ENCODE peak calls at places on chromosomes 3 and 15, in eight cellular contexts. One of them, this sample, is unnamed.

GRCh38 chr3:110849060-110849459 is 222.6 kb upstream of the NECTIN3 start:
- DNase-seq in heart right ventricle: no peak
- DNase-seq in GM20000: no peak
- DNase-seq in ovary: no peak
- DNase-seq in A549: no peak
- DNase-seq in GM23338: no peak
- DNase-seq in BJ: no peak
- DNase-seq in GM10248: no peak
- DNase-seq in this sample: no peak

GRCh38 chr3:175518459-175518858 is 659.3 kb downstream of the NAALADL2 start:
- DNase-seq in heart right ventricle: no peak
- DNase-seq in A549: no peak
- DNase-seq in ovary: no peak
- DNase-seq in GM20000: no peak
- DNase-seq in BJ: no peak
- DNase-seq in GM10248: no peak
- DNase-seq in GM23338: no peak
- DNase-seq in this sample: no peak

GRCh38 chr3:106299300-106300098 is 430.7 kb upstream of the CBLB start:
- DNase-seq in GM23338: no peak
- DNase-seq in GM10248: peak; percentile 15
- DNase-seq in BJ: no peak
- DNase-seq in A549: peak; percentile 9
- DNase-seq in ovary: no peak
- DNase-seq in GM20000: peak; percentile 19
- DNase-seq in heart right ventricle: no peak
- DNase-seq in this sample: no peak

GRCh38 chr15:95701410-95701809 is 629.1 kb upstream of the NR2F2 start:
- DNase-seq in GM20000: no peak
- DNase-seq in heart right ventricle: no peak
- DNase-seq in ovary: no peak
- DNase-seq in GM10248: no peak
- DNase-seq in BJ: no peak
- DNase-seq in GM23338: no peak
- DNase-seq in A549: no peak
- DNase-seq in this sample: no peak

GRCh38 chr3:127072971-127073851 is 90.3 kb downstream of the PLXNA1 start:
- DNase-seq in ovary: no peak
- DNase-seq in A549: no peak
- DNase-seq in heart right ventricle: no peak
- DNase-seq in GM20000: no peak
- DNase-seq in BJ: no peak
- DNase-seq in GM23338: no peak
- DNase-seq in GM10248: no peak
- DNase-seq in this sample: no peak

GRCh38 chr3:31530039-31530983 is 2.4 kb upstream of the STT3B start:
- DNase-seq in BJ: no peak
- DNase-seq in A549: no peak
- DNase-seq in GM10248: no peak
- DNase-seq in GM23338: no peak
- DNase-seq in ovary: no peak
- DNase-seq in heart right ventricle: no peak
- DNase-seq in GM20000: no peak
- DNase-seq in this sample: no peak

GRCh38 chr3:101744811-101745210 is 20.4 kb downstream of the CEP97 start:
- DNase-seq in GM20000: no peak
- DNase-seq in BJ: no peak
- DNase-seq in heart right ventricle: no peak
- DNase-seq in GM23338: no peak
- DNase-seq in A549: no peak
- DNase-seq in ovary: no peak
- DNase-seq in GM10248: no peak
- DNase-seq in this sample: no peak

GRCh38 chr3:43863966-43864933 is 173.5 kb downstream of the ABHD5 start:
- DNase-seq in heart right ventricle: no peak
- DNase-seq in BJ: no peak
- DNase-seq in ovary: no peak
- DNase-seq in GM10248: no peak
- DNase-seq in GM23338: no peak
- DNase-seq in GM20000: no peak
- DNase-seq in A549: no peak
- DNase-seq in this sample: no peak

GRCh38 chr15:77033729-77034619 is 36.9 kb downstream of the TSPAN3 start:
- DNase-seq in ovary: peak; percentile 12
- DNase-seq in heart right ventricle: no peak
- DNase-seq in GM23338: no peak
- DNase-seq in GM20000: peak; percentile 11
- DNase-seq in BJ: no peak
- DNase-seq in A549: no peak
- DNase-seq in GM10248: no peak
- DNase-seq in this sample: peak; percentile 10

GRCh38 chr3:104281713-104282112 is 1085.0 kb upstream of the ALCAM start:
- DNase-seq in GM20000: no peak
- DNase-seq in ovary: no peak
- DNase-seq in A549: no peak
- DNase-seq in heart right ventricle: no peak
- DNase-seq in GM10248: no peak
- DNase-seq in BJ: no peak
- DNase-seq in GM23338: no peak
- DNase-seq in this sample: no peak

GRCh38 chr3:43004282-43004681 is 25.2 kb downstream of the GASK1A start:
- DNase-seq in GM23338: no peak
- DNase-seq in ovary: no peak
- DNase-seq in A549: no peak
- DNase-seq in GM20000: no peak
- DNase-seq in BJ: peak; percentile 14
- DNase-seq in GM10248: no peak
- DNase-seq in heart right ventricle: no peak
- DNase-seq in this sample: no peak

GRCh38 chr15:89361451-89362202 is 27.0 kb upstream of the POLG start:
- DNase-seq in GM20000: peak; percentile 90
- DNase-seq in heart right ventricle: peak; percentile 61
- DNase-seq in GM23338: peak; percentile 93
- DNase-seq in ovary: peak; percentile 70
- DNase-seq in GM10248: peak; percentile 82
- DNase-seq in BJ: no peak
- DNase-seq in A549: peak; percentile 66
- DNase-seq in this sample: peak; percentile 89

GRCh38 chr3:22377421-22377820 is 626.4 kb upstream of the ZNF385D start:
- DNase-seq in A549: no peak
- DNase-seq in ovary: no peak
- DNase-seq in GM20000: no peak
- DNase-seq in BJ: no peak
- DNase-seq in heart right ventricle: no peak
- DNase-seq in GM23338: no peak
- DNase-seq in GM10248: no peak
- DNase-seq in this sample: no peak

GRCh38 chr3:81638480-81638879 is 123.0 kb downstream of the GBE1 start:
- DNase-seq in GM23338: no peak
- DNase-seq in heart right ventricle: no peak
- DNase-seq in ovary: no peak
- DNase-seq in A549: no peak
- DNase-seq in BJ: no peak
- DNase-seq in GM10248: no peak
- DNase-seq in GM20000: no peak
- DNase-seq in this sample: no peak

GRCh38 chr3:81645248-81645647 is 116.2 kb downstream of the GBE1 start:
- DNase-seq in GM10248: no peak
- DNase-seq in heart right ventricle: no peak
- DNase-seq in GM23338: no peak
- DNase-seq in A549: no peak
- DNase-seq in BJ: no peak
- DNase-seq in ovary: no peak
- DNase-seq in GM20000: no peak
- DNase-seq in this sample: no peak

DNA sequence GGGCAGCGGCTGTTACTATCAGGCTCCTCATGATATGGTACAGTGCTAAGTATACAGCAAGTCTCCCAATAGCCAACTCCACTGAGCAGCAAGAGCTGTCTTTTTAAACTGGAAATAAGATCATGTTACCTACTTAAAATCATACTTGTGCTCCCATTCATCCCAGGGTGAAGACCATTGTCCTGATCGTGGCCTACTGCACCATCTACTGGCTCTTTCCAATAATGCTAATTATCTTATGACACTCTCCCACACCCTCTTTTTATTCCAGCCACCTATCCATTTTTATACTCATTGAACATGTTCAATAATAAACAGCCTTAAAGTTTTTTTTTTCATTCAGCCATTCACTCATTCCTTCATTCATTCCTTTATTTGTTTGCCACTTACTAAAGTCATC is 117.7 kb downstream of the GBE1 start:
- DNase-seq in heart right ventricle: no peak
- DNase-seq in GM20000: no peak
- DNase-seq in BJ: no peak
- DNase-seq in A549: peak; percentile 25
- DNase-seq in GM10248: no peak
- DNase-seq in GM23338: peak; percentile 53
- DNase-seq in ovary: no peak
- DNase-seq in this sample: peak; percentile 19
- TF ChIP-seq CTCF in heart right ventricle: peak; percentile 56
- TF ChIP-seq CTCF in GM20000: no peak
- TF ChIP-seq CTCF in BJ: peak; percentile 40
- TF ChIP-seq CTCF in A549: peak; percentile 31
- TF ChIP-seq CTCF in GM10248: no peak
- TF ChIP-seq CTCF in GM23338: peak; percentile 79
- TF ChIP-seq CTCF in ovary: no peak
- TF ChIP-seq CTCF in this sample: peak; percentile 36

GRCh38 chr15:74791667-74792066 is 9.8 kb downstream of the CSK start:
- DNase-seq in ovary: no peak
- DNase-seq in GM20000: no peak
- DNase-seq in A549: no peak
- DNase-seq in GM10248: no peak
- DNase-seq in BJ: no peak
- DNase-seq in heart right ventricle: no peak
- DNase-seq in GM23338: no peak
- DNase-seq in this sample: no peak

GRCh38 chr15:74794248-74794969 is 12.5 kb downstream of the CSK start:
- DNase-seq in GM20000: no peak
- DNase-seq in GM23338: no peak
- DNase-seq in heart right ventricle: no peak
- DNase-seq in GM10248: no peak
- DNase-seq in ovary: no peak
- DNase-seq in A549: no peak
- DNase-seq in BJ: no peak
- DNase-seq in this sample: no peak

GRCh38 chr15:74792227-74793016 is 10.5 kb downstream of the CSK start:
- DNase-seq in ovary: no peak
- DNase-seq in BJ: no peak
- DNase-seq in A549: no peak
- DNase-seq in GM23338: no peak
- DNase-seq in heart right ventricle: no peak
- DNase-seq in GM20000: no peak
- DNase-seq in GM10248: no peak
- DNase-seq in this sample: no peak

GRCh38 chr15:74794970-74795349 is 13.1 kb downstream of the CSK start:
- DNase-seq in heart right ventricle: no peak
- DNase-seq in GM10248: no peak
- DNase-seq in BJ: no peak
- DNase-seq in GM20000: no peak
- DNase-seq in A549: no peak
- DNase-seq in GM23338: no peak
- DNase-seq in ovary: no peak
- DNase-seq in this sample: no peak

GRCh38 chr15:74793135-74794028 is 11.5 kb downstream of the CSK start:
- DNase-seq in ovary: no peak
- DNase-seq in A549: no peak
- DNase-seq in BJ: no peak
- DNase-seq in GM23338: peak; percentile 36
- DNase-seq in GM10248: no peak
- DNase-seq in heart right ventricle: no peak
- DNase-seq in GM20000: no peak
- DNase-seq in this sample: no peak
- TF ChIP-seq CTCF in ovary: no peak
- TF ChIP-seq CTCF in A549: no peak
- TF ChIP-seq CTCF in BJ: peak; percentile 24
- TF ChIP-seq CTCF in GM23338: peak; percentile 50
- TF ChIP-seq CTCF in GM10248: peak; percentile 63
- TF ChIP-seq CTCF in heart right ventricle: no peak
- TF ChIP-seq CTCF in GM20000: peak; percentile 55
- TF ChIP-seq CTCF in this sample: no peak

GRCh38 chr15:91376016-91376415 is 276.0 kb downstream of the SV2B start:
- DNase-seq in BJ: no peak
- DNase-seq in heart right ventricle: no peak
- DNase-seq in ovary: no peak
- DNase-seq in A549: no peak
- DNase-seq in GM23338: no peak
- DNase-seq in GM10248: no peak
- DNase-seq in GM20000: no peak
- DNase-seq in this sample: no peak
- TF ChIP-seq CTCF in BJ: no peak
- TF ChIP-seq CTCF in heart right ventricle: no peak
- TF ChIP-seq CTCF in ovary: no peak
- TF ChIP-seq CTCF in A549: no peak
- TF ChIP-seq CTCF in GM23338: no peak
- TF ChIP-seq CTCF in GM10248: no peak
- TF ChIP-seq CTCF in GM20000: no peak
- TF ChIP-seq CTCF in this sample: no peak

GRCh38 chr3:171169866-171170265 is 143.3 kb upstream of the SLC2A2 start:
- DNase-seq in GM23338: no peak
- DNase-seq in ovary: no peak
- DNase-seq in GM10248: no peak
- DNase-seq in A549: no peak
- DNase-seq in heart right ventricle: no peak
- DNase-seq in GM20000: no peak
- DNase-seq in BJ: no peak
- DNase-seq in this sample: no peak

GRCh38 chr3:171165986-171166385 is 139.5 kb upstream of the SLC2A2 start:
- DNase-seq in BJ: no peak
- DNase-seq in A549: no peak
- DNase-seq in heart right ventricle: no peak
- DNase-seq in GM23338: no peak
- DNase-seq in GM20000: no peak
- DNase-seq in GM10248: no peak
- DNase-seq in ovary: no peak
- DNase-seq in this sample: no peak

GRCh38 chr3:171168086-171168485 is 141.6 kb upstream of the SLC2A2 start:
- DNase-seq in GM20000: no peak
- DNase-seq in GM23338: peak; percentile 67
- DNase-seq in ovary: no peak
- DNase-seq in BJ: no peak
- DNase-seq in heart right ventricle: no peak
- DNase-seq in GM10248: no peak
- DNase-seq in A549: peak; percentile 67
- DNase-seq in this sample: peak; percentile 59

GRCh38 chr3:171169443-171169842 is 142.9 kb upstream of the SLC2A2 start:
- DNase-seq in A549: no peak
- DNase-seq in GM10248: no peak
- DNase-seq in heart right ventricle: no peak
- DNase-seq in GM20000: no peak
- DNase-seq in GM23338: no peak
- DNase-seq in ovary: no peak
- DNase-seq in BJ: no peak
- DNase-seq in this sample: no peak

DNA sequence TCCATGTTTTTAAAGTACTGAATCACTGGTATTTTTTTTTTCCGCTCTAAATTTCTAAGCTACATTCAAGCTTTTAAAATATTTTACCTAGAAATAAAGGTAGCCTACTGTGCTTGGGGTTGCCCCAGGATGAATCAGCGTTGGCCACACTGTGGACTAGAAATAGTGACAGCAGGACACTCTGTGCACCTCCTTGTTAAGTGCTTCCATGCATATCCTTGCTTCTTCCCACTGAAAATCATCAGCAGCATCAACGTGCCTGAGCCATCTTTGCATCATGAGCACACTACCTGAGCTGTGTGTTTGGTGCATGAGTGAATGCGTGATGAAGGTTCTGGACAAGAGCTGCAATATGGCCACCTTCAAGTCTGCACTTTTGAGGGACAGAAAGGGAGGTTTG is 142.0 kb upstream of the SLC2A2 start:
- DNase-seq in heart right ventricle: no peak
- DNase-seq in GM20000: no peak
- DNase-seq in A549: no peak
- DNase-seq in ovary: no peak
- DNase-seq in GM10248: no peak
- DNase-seq in BJ: no peak
- DNase-seq in GM23338: no peak
- DNase-seq in this sample: no peak
- TF ChIP-seq CTCF in heart right ventricle: no peak
- TF ChIP-seq CTCF in GM20000: no peak
- TF ChIP-seq CTCF in A549: no peak
- TF ChIP-seq CTCF in ovary: no peak
- TF ChIP-seq CTCF in GM10248: no peak
- TF ChIP-seq CTCF in BJ: no peak
- TF ChIP-seq CTCF in GM23338: no peak
- TF ChIP-seq CTCF in this sample: no peak